ENCODE peak calls at places on chromosomes 4 and X, in five cellular contexts. Z is IMR-90, N is A549, Q is K562, A is GM12878. C is an unnamed sample.
A peak's percentile ranks its signal among the peaks of the same experiment; 100 is the strongest.

GRCh38 chr4:184942447-184943425 is 75.6 kb upstream of the HELT start:
- DNase-seq in Z (no peak), N (no peak), Q (no peak), A (no peak), C (no peak)

GRCh38 chr4:33037464-33037863 is 2317.3 kb downstream of the PCDH7 start:
- DNase-seq in Z (no peak), N (no peak), Q (no peak), A (no peak), C (no peak)

GRCh38 chr4:6608758-6609414 is 31.6 kb upstream of the MRFAP1 start:
- DNase-seq in Z (no peak), N (no peak), Q (peak; percentile 28), A (no peak), C (no peak)

GRCh38 chrX:135432881-135433521 is 11.3 kb downstream of the SMIM10L2A start:
- DNase-seq in Z (no peak), N (no peak), Q (no peak), A (no peak), C (peak; percentile 42)

GRCh38 chr4:3744901-3745300 is 21.3 kb upstream of the ADRA2C start:
- DNase-seq in Z (no peak), N (no peak), Q (no peak), A (no peak), C (no peak)

GRCh38 chr4:57442834-57443291 is 332.7 kb upstream of the IGFBP7 start:
- DNase-seq in Z (peak; percentile 13), N (peak; percentile 18), Q (peak; percentile 17), A (no peak), C (peak; percentile 54)

GRCh38 chrX:120350458-120351138 is 11.3 kb upstream of the ATP1B4 start:
- DNase-seq in Z (no peak), N (no peak), Q (no peak), A (no peak), C (no peak)

GRCh38 chr4:100042235-100042634 is 92.2 kb upstream of the H2AZ1 start:
- DNase-seq in Z (peak; percentile 60), N (no peak), Q (no peak), A (no peak), C (no peak)

GRCh38 chr4:82774711-82775171 is 23.9 kb downstream of the SCD5 start:
- DNase-seq in Z (peak; percentile 49), N (no peak), Q (no peak), A (no peak), C (no peak)

GRCh38 chrX:143781103-143781502 is 60.6 kb upstream of the SPANXN2 start:
- DNase-seq in Z (no peak), N (no peak), Q (no peak), A (no peak), C (no peak)

GRCh38 chrX:56310581-56310980 is 78.4 kb downstream of the KLF8 start:
- DNase-seq in Z (no peak), N (no peak), Q (no peak), A (no peak), C (no peak)

GRCh38 chrX:20118065-20118824 is 1.5 kb upstream of the MAP7D2 start:
- DNase-seq in Z (no peak), N (no peak), Q (no peak), A (no peak), C (no peak)

GRCh38 chrX:70208479-70208878 is 26.0 kb upstream of the AWAT1 start:
- DNase-seq in Z (peak; percentile 4), N (no peak), Q (no peak), A (no peak), C (no peak)

GRCh38 chr4:174156239-174156826 is 127.1 kb downstream of the FBXO8 start:
- DNase-seq in Z (peak; percentile 38), N (peak; percentile 13), Q (peak; percentile 44), A (peak; percentile 4), C (peak; percentile 27)

GRCh38 chr4:16269742-16270522 is 43.7 kb upstream of the TAPT1 start:
- DNase-seq in Z (peak; percentile 55), N (no peak), Q (no peak), A (no peak), C (no peak)

GRCh38 chr4:7968262-7968896 is 28.7 kb upstream of the AFAP1 start:
- DNase-seq in Z (no peak), N (no peak), Q (no peak), A (no peak), C (no peak)

GRCh38 chr4:145545538-145546224 is 64.0 kb downstream of the SMAD1 start:
- DNase-seq in Z (peak; percentile 98), N (peak; percentile 14), Q (no peak), A (no peak), C (no peak)

GRCh38 chrX:71930298-71930697 is 19.7 kb downstream of the NHSL2 start:
- DNase-seq in Z (no peak), N (no peak), Q (no peak), A (no peak), C (no peak)
- TF ChIP-seq RCOR1 in Z (no peak), N (no peak), Q (no peak), A (no peak), C (no peak)

GRCh38 chr4:71187399-71188196 is 151.2 kb upstream of the SLC4A4 start:
- DNase-seq in Z (peak; percentile 60), N (peak; percentile 23), Q (no peak), A (no peak), C (no peak)
- TF ChIP-seq RCOR1 in Z (no peak), N (no peak), Q (no peak), A (no peak), C (no peak)

GRCh38 chr4:159224412-159224811 is 121.5 kb downstream of the RAPGEF2 start:
- DNase-seq in Z (no peak), N (no peak), Q (no peak), A (no peak), C (no peak)

GRCh38 chr4:159227378-159227777 is 124.5 kb downstream of the RAPGEF2 start:
- DNase-seq in Z (peak; percentile 39), N (no peak), Q (no peak), A (no peak), C (no peak)

GRCh38 chr4:159227984-159228383 is 125.1 kb downstream of the RAPGEF2 start:
- DNase-seq in Z (peak; percentile 92), N (no peak), Q (no peak), A (no peak), C (peak; percentile 27)

GRCh38 chr4:159232465-159233106 is 129.7 kb downstream of the RAPGEF2 start:
- DNase-seq in Z (no peak), N (no peak), Q (no peak), A (peak; percentile 16), C (no peak)

DNA sequence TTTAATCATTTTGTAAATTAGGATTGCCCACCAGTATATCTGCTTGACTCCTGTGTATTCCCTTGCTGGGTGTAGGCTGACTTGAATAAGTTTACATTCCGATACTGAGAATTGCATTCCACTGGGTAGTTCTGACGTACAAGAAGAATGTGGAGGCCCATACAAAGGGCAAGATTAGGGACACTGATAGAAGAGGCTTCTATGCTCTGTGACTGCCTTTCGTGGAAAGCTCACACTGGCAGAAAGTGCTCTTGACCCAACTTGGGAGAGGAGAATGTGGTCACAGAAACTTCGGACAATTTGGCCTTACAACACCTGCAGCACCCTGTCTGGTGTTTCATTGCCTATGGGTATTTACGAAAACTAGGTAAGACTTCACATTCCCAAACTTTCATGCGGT is 126.3 kb downstream of the RAPGEF2 start:
- DNase-seq in Z (peak; percentile 94), N (no peak), Q (no peak), A (no peak), C (no peak)
- TF ChIP-seq RCOR1 in Z (no peak), N (no peak), Q (no peak), A (no peak), C (no peak)

GRCh38 chrX:1535241-1536041 is 1.5 kb downstream of the P2RY8 start:
- DNase-seq in Z (no peak), N (no peak), Q (no peak), A (peak; percentile 62), C (no peak)
- TF ChIP-seq RCOR1 in Z (no peak), N (no peak), Q (no peak), A (no peak), C (no peak)

GRCh38 chr4:1985287-1985686 is 23.5 kb downstream of the NELFA start:
- DNase-seq in Z (no peak), N (no peak), Q (no peak), A (no peak), C (no peak)

GRCh38 chr4:1984406-1985191 is 24.2 kb downstream of the NELFA start:
- DNase-seq in Z (no peak), N (no peak), Q (no peak), A (no peak), C (peak; percentile 92)

GRCh38 chr4:1986578-1987210 is 22.1 kb downstream of the NELFA start:
- DNase-seq in Z (no peak), N (no peak), Q (no peak), A (no peak), C (peak; percentile 20)

GRCh38 chr4:1987296-1987695 is 21.5 kb downstream of the NELFA start:
- DNase-seq in Z (no peak), N (no peak), Q (no peak), A (no peak), C (peak; percentile 19)

DNA sequence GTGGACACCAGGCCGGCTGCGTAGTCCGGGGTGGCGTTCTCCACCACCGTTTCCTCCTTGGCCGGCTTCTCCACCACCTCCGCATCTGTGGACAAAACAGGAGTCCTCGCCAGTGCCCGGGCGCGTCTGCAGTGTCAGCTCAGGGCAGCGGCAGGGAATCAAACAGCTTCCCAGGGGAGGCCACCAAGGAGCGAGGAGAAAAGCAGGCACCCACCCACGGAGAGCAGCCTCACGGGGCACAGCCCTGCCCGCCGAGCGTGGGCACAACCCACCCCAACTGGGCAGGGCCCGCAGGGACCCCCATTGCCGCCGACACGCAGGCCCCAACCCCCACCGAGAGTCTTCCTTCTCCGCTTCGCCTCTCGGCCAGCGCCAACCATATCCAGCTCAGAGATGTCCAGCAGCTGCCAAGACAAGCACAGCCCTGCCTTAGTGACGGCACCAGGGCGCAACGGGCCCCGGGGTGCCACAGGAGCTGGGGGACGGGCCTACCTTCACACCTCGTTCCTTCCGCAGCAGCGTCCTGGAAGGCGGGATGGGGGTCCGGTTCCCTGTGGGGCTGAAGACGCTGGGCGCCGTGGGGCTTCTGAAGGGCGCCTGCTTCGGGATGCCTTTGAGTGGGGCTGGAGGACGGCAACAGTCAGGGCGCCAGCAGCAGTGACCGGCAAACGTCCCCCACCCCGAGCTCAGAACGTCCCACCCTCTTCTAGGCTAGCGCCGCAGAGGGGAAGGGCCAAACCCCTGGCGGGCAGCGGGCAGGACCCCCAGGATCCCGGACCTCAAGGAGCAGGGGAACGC is 22.8 kb downstream of the NELFA start:
- DNase-seq in Z (no peak), N (no peak), Q (no peak), A (no peak), C (peak; percentile 34)
- TF ChIP-seq RCOR1 in Z (no peak), N (no peak), Q (no peak), A (no peak), C (no peak)